ENCODE peak calls at places on chromosomes 12 and 14, in five cellular contexts. One of them, this sample, is unnamed.

GRCh38 chr12:14860490-14860889 is 17.2 kb upstream of the ART4 start:
- DNase-seq in ovary: no peak
- DNase-seq in tibial nerve: no peak
- DNase-seq in transverse colon: no peak
- DNase-seq in CD8-positive, alpha-beta T cell: no peak
- DNase-seq in this sample: no peak

GRCh38 chr12:111031956-111032919 is 111.9 kb upstream of the MYL2 start:
- DNase-seq in ovary: no peak
- DNase-seq in tibial nerve: no peak
- DNase-seq in transverse colon: no peak
- DNase-seq in CD8-positive, alpha-beta T cell: no peak
- DNase-seq in this sample: no peak

GRCh38 chr12:88299567-88300101 is 157.5 kb downstream of the TMTC3 start:
- DNase-seq in ovary: no peak
- DNase-seq in tibial nerve: no peak
- DNase-seq in transverse colon: no peak
- DNase-seq in CD8-positive, alpha-beta T cell: no peak
- DNase-seq in this sample: no peak

GRCh38 chr12:130489293-130489692 is 151.6 kb downstream of the PIWIL1 start:
- DNase-seq in ovary: no peak
- DNase-seq in tibial nerve: no peak
- DNase-seq in transverse colon: no peak
- DNase-seq in CD8-positive, alpha-beta T cell: no peak
- DNase-seq in this sample: no peak

GRCh38 chr14:76862546-76863282 is 36.5 kb downstream of the LRRC74A start:
- DNase-seq in ovary: no peak
- DNase-seq in tibial nerve: no peak
- DNase-seq in transverse colon: no peak
- DNase-seq in CD8-positive, alpha-beta T cell: no peak
- DNase-seq in this sample: no peak

GRCh38 chr14:72544615-72545387 is 349.1 kb downstream of the DPF3 start:
- DNase-seq in ovary: peak; percentile 52
- DNase-seq in tibial nerve: no peak
- DNase-seq in transverse colon: no peak
- DNase-seq in CD8-positive, alpha-beta T cell: no peak
- DNase-seq in this sample: no peak

GRCh38 chr12:95574799-95575452 is 23.6 kb upstream of the USP44 start:
- DNase-seq in ovary: no peak
- DNase-seq in tibial nerve: no peak
- DNase-seq in transverse colon: no peak
- DNase-seq in CD8-positive, alpha-beta T cell: no peak
- DNase-seq in this sample: no peak

GRCh38 chr14:81326451-81326850 is 73.7 kb downstream of the STON2 start:
- DNase-seq in ovary: no peak
- DNase-seq in tibial nerve: no peak
- DNase-seq in transverse colon: no peak
- DNase-seq in CD8-positive, alpha-beta T cell: no peak
- DNase-seq in this sample: no peak

GRCh38 chr12:88552672-88553079 is 27.6 kb downstream of the KITLG start:
- DNase-seq in ovary: no peak
- DNase-seq in tibial nerve: no peak
- DNase-seq in transverse colon: no peak
- DNase-seq in CD8-positive, alpha-beta T cell: no peak
- DNase-seq in this sample: no peak

GRCh38 chr12:93167841-93168492 is 209.8 kb upstream of the NUDT4 start:
- DNase-seq in ovary: no peak
- DNase-seq in tibial nerve: no peak
- DNase-seq in transverse colon: peak; percentile 42
- DNase-seq in CD8-positive, alpha-beta T cell: no peak
- DNase-seq in this sample: no peak

GRCh38 chr12:47223848-47224213 is 144.1 kb upstream of the AMIGO2 start:
- DNase-seq in ovary: peak; percentile 56
- DNase-seq in tibial nerve: no peak
- DNase-seq in transverse colon: peak; percentile 64
- DNase-seq in CD8-positive, alpha-beta T cell: no peak
- DNase-seq in this sample: peak; percentile 35

GRCh38 chr14:68718033-68718725 is 74.7 kb downstream of the ZFP36L1 start:
- DNase-seq in ovary: no peak
- DNase-seq in tibial nerve: no peak
- DNase-seq in transverse colon: no peak
- DNase-seq in CD8-positive, alpha-beta T cell: no peak
- DNase-seq in this sample: no peak

GRCh38 chr12:109744026-109744425 is 30.4 kb downstream of the FAM222A start:
- DNase-seq in ovary: no peak
- DNase-seq in tibial nerve: no peak
- DNase-seq in transverse colon: no peak
- DNase-seq in CD8-positive, alpha-beta T cell: no peak
- DNase-seq in this sample: no peak

GRCh38 chr12:104736307-104736706 is 221.8 kb downstream of the SLC41A2 start:
- DNase-seq in ovary: no peak
- DNase-seq in tibial nerve: no peak
- DNase-seq in transverse colon: no peak
- DNase-seq in CD8-positive, alpha-beta T cell: no peak
- DNase-seq in this sample: no peak

GRCh38 chr12:48061943-48062719 is 43.7 kb downstream of the SENP1 start:
- DNase-seq in ovary: no peak
- DNase-seq in tibial nerve: no peak
- DNase-seq in transverse colon: no peak
- DNase-seq in CD8-positive, alpha-beta T cell: no peak
- DNase-seq in this sample: no peak

GRCh38 chr14:104138098-104138890 is at the start of gene KIF26A:
- DNase-seq in ovary: peak; percentile 28
- DNase-seq in tibial nerve: no peak
- DNase-seq in transverse colon: peak; percentile 47
- DNase-seq in CD8-positive, alpha-beta T cell: no peak
- DNase-seq in this sample: peak; percentile 69

GRCh38 chr14:105890474-105891220 is 364.3 kb downstream of the TMEM121 start:
- DNase-seq in ovary: peak; percentile 3
- DNase-seq in tibial nerve: peak; percentile 6
- DNase-seq in transverse colon: peak; percentile 5
- DNase-seq in CD8-positive, alpha-beta T cell: no peak
- DNase-seq in this sample: peak; percentile 6

GRCh38 chr14:62015945-62016344 is 253.7 kb downstream of the SNAPC1 start:
- DNase-seq in ovary: no peak
- DNase-seq in tibial nerve: no peak
- DNase-seq in transverse colon: no peak
- DNase-seq in CD8-positive, alpha-beta T cell: no peak
- DNase-seq in this sample: no peak

GRCh38 chr12:9951026-9951652 is 19.0 kb upstream of the CLEC2A start:
- DNase-seq in ovary: no peak
- DNase-seq in tibial nerve: no peak
- DNase-seq in transverse colon: peak; percentile 17
- DNase-seq in CD8-positive, alpha-beta T cell: peak; percentile 25
- DNase-seq in this sample: no peak

GRCh38 chr12:38823314-38823713 is 82.1 kb downstream of the CPNE8 start:
- DNase-seq in ovary: no peak
- DNase-seq in tibial nerve: no peak
- DNase-seq in transverse colon: no peak
- DNase-seq in CD8-positive, alpha-beta T cell: no peak
- DNase-seq in this sample: no peak

GRCh38 chr12:106189341-106189740 is 50.6 kb upstream of the NUAK1 start:
- DNase-seq in ovary: no peak
- DNase-seq in tibial nerve: no peak
- DNase-seq in transverse colon: no peak
- DNase-seq in CD8-positive, alpha-beta T cell: no peak
- DNase-seq in this sample: no peak

GRCh38 chr14:94103554-94104165 is 6.9 kb upstream of the IFI27 start:
- DNase-seq in ovary: peak; percentile 37
- DNase-seq in tibial nerve: no peak
- DNase-seq in transverse colon: no peak
- DNase-seq in CD8-positive, alpha-beta T cell: no peak
- DNase-seq in this sample: no peak

GRCh38 chr14:101619484-101619883 is 58.2 kb downstream of the DIO3 start:
- DNase-seq in ovary: no peak
- DNase-seq in tibial nerve: no peak
- DNase-seq in transverse colon: no peak
- DNase-seq in CD8-positive, alpha-beta T cell: no peak
- DNase-seq in this sample: no peak

GRCh38 chr14:52473557-52473956 is 78.7 kb downstream of the TXNDC16 start:
- DNase-seq in ovary: no peak
- DNase-seq in tibial nerve: no peak
- DNase-seq in transverse colon: no peak
- DNase-seq in CD8-positive, alpha-beta T cell: no peak
- DNase-seq in this sample: no peak

GRCh38 chr12:125873031-125873430 is 807.8 kb downstream of the AACS start:
- DNase-seq in ovary: no peak
- DNase-seq in tibial nerve: no peak
- DNase-seq in transverse colon: no peak
- DNase-seq in CD8-positive, alpha-beta T cell: no peak
- DNase-seq in this sample: no peak

GRCh38 chr12:3803865-3804472 is 51.1 kb upstream of the CRACR2A start:
- DNase-seq in ovary: peak; percentile 70
- DNase-seq in tibial nerve: peak; percentile 66
- DNase-seq in transverse colon: peak; percentile 79
- DNase-seq in CD8-positive, alpha-beta T cell: peak; percentile 54
- DNase-seq in this sample: peak; percentile 67

GRCh38 chr14:50658203-50658602 is 9.9 kb downstream of the SAV1 start:
- DNase-seq in ovary: no peak
- DNase-seq in tibial nerve: no peak
- DNase-seq in transverse colon: no peak
- DNase-seq in CD8-positive, alpha-beta T cell: no peak
- DNase-seq in this sample: no peak

GRCh38 chr14:89589400-89590128 is 172.5 kb upstream of the FOXN3 start:
- DNase-seq in ovary: no peak
- DNase-seq in tibial nerve: no peak
- DNase-seq in transverse colon: no peak
- DNase-seq in CD8-positive, alpha-beta T cell: no peak
- DNase-seq in this sample: no peak

GRCh38 chr12:11668611-11669010 is 19.1 kb downstream of the ETV6 start:
- DNase-seq in ovary: no peak
- DNase-seq in tibial nerve: no peak
- DNase-seq in transverse colon: no peak
- DNase-seq in CD8-positive, alpha-beta T cell: no peak
- DNase-seq in this sample: no peak
- H3K4me1 ChIP-seq in ovary: peaks cover 7% of the 10 kb centered on the region
- H3K4me1 ChIP-seq in tibial nerve: peaks cover 3% of the 10 kb centered on the region
- H3K4me1 ChIP-seq in transverse colon: peaks cover 9% of the 10 kb centered on the region
- H3K4me1 ChIP-seq in CD8-positive, alpha-beta T cell: no peaks in the 10 kb centered on the region
- H3K4me1 ChIP-seq in this sample: peaks cover 86% of the 10 kb centered on the region

DNA sequence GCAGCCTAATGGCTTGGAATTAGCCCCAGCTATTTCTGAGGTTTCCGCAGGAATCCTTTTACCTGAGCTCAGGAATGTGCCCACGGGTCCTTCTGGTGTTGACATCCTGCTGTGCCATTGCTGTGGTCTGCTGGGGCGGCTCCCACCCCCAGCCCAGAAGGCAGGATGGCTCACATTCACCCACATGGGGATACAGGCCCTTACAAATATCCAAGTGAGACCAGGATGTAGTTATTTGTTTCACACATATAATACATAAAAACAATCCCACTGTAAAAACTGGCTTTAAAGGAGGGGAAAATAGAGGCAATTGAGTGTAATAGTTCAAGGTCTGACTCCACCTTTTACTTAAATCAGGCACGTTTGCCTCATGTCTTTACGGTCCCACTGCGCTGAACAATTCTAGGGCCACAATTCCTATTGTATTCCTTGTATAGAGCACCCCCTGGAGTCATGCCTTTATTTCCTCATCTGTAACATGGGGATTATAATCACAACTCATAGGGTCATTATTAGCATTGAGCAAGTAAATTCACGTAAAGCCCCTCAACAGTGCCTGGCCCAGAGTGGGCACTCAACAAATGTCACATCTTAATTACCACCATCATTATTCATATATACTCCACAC is 57.2 kb upstream of the FICD start:
- DNase-seq in ovary: no peak
- DNase-seq in tibial nerve: no peak
- DNase-seq in transverse colon: no peak
- DNase-seq in CD8-positive, alpha-beta T cell: no peak
- DNase-seq in this sample: no peak
- TF ChIP-seq CTCF in ovary: no peak
- TF ChIP-seq CTCF in tibial nerve: no peak
- TF ChIP-seq CTCF in transverse colon: no peak
- TF ChIP-seq CTCF in CD8-positive, alpha-beta T cell: no peak
- TF ChIP-seq CTCF in this sample: no peak

DNA sequence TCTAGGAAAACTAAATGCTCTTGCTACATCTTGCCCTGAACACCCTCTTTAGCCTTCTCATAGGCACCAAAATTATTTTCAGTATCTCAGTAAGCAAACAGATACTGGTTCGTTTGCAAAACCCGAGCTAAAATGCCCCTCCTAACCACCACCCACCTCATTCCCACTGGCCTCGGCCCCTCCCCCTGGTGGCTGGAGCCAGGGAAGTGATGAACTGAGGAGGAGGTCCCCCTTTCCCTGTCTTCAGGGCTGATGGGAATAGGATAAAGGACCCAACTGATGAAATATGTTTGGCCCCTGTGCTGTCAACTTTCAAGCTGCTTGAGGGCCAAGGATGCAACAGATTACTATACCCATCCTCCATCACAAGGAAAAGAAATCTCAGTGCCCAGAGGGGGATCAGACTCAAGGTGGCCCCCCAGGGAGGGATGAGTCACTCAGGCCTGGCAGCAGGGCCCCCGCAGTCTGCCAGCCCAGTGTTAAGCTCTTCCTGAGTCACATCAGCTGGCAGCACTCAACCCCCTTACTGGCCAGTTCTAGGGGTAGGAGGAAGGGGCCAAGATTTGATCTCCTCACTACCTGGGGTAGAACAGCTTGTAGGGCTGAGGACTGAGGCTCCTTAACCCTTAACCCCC is 1.7 kb downstream of the ANKRD52 start:
- DNase-seq in ovary: no peak
- DNase-seq in tibial nerve: no peak
- DNase-seq in transverse colon: no peak
- DNase-seq in CD8-positive, alpha-beta T cell: no peak
- DNase-seq in this sample: no peak
- H3K4me3 ChIP-seq in ovary: no peak overlapping the region
- H3K4me3 ChIP-seq in tibial nerve: no peak overlapping the region
- H3K4me3 ChIP-seq in transverse colon: no peak overlapping the region
- H3K4me3 ChIP-seq in CD8-positive, alpha-beta T cell: peak overlapping the region; percentile 99
- H3K4me3 ChIP-seq in this sample: peak overlapping the region; percentile 98

DNA sequence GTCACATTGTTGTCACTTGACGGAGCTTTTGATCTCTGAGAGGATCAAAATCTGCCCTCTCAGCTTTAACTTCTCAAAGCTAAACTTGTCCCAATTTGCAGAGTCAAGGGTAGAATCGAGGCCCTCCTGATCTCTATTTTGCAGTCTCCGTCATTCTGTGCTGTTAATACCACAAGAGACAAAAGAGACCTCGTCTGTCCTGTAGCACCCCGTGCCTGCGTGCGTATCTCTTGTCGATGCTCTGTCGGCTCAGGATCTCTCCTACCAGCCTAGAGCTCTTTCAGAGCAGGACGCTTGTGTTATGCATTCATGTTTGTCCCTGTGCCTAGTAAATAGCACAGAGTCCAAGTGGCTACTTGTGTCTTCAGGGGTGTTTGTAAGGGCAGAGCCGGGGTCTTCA is 5.1 kb downstream of the EVL start:
- DNase-seq in ovary: no peak
- DNase-seq in tibial nerve: no peak
- DNase-seq in transverse colon: no peak
- DNase-seq in CD8-positive, alpha-beta T cell: no peak
- DNase-seq in this sample: no peak
- H3K4me1 ChIP-seq in ovary: no peaks in the 10 kb centered on the region
- H3K4me1 ChIP-seq in tibial nerve: peaks cover 27% of the 10 kb centered on the region
- H3K4me1 ChIP-seq in transverse colon: no peaks in the 10 kb centered on the region
- H3K4me1 ChIP-seq in CD8-positive, alpha-beta T cell: peaks cover 62% of the 10 kb centered on the region
- H3K4me1 ChIP-seq in this sample: peaks cover 91% of the 10 kb centered on the region